ENCODE peak calls at places on chromosomes 13 and 19, in six cellular contexts. U is naive thymus-derived CD4-positive, alpha-beta T cell; L is cardiac muscle cell; R is A549; T is right lobe of liver; E is esophagus muscularis mucosa. K is an unnamed sample.
A peak's percentile ranks its signal among the peaks of the same experiment; 100 is the strongest.

GRCh38 chr19:14383898-14384669 is 2.8 kb downstream of the ADGRE5 start:
- DNase-seq in T (no peak), R (no peak), E (no peak), U (no peak), L (no peak), K (no peak)

GRCh38 chr13:81683526-81683925 is 1342.6 kb upstream of the SPRY2 start:
- DNase-seq in U (no peak), L (no peak), R (no peak), E (no peak), T (no peak), K (no peak)

GRCh38 chr13:60756306-60756705 is 359.3 kb downstream of the TDRD3 start:
- DNase-seq in E (no peak), L (no peak), T (no peak), R (no peak), U (no peak), K (no peak)

GRCh38 chr19:14764401-14764800 is 14.0 kb downstream of the ADGRE2 start:
- DNase-seq in U (no peak), T (peak; percentile 41), E (no peak), R (no peak), L (no peak), K (no peak)

GRCh38 chr19:44552324-44552723 is 22.8 kb upstream of the CEACAM20 start:
- DNase-seq in E (no peak), T (no peak), U (no peak), L (peak; percentile 14), R (peak; percentile 81), K (peak; percentile 63)

GRCh38 chr19:45553464-45553863 is 31.1 kb downstream of the OPA3 start:
- DNase-seq in E (no peak), U (no peak), L (peak; percentile 44), T (no peak), R (no peak), K (no peak)

GRCh38 chr19:54133312-54133956 is 4.1 kb upstream of the CNOT3 start:
- DNase-seq in R (peak; percentile 89), L (no peak), U (no peak), T (peak; percentile 45), E (no peak), K (no peak)

GRCh38 chr13:49649244-49649962 is 21.1 kb downstream of the ARL11 start:
- DNase-seq in R (peak; percentile 41), L (peak; percentile 45), T (no peak), E (no peak), U (no peak), K (no peak)

GRCh38 chr19:47719047-47719885 is 6.0 kb downstream of the EHD2 start:
- DNase-seq in T (no peak), U (no peak), L (peak; percentile 43), R (peak; percentile 91), E (peak; percentile 98), K (no peak)

GRCh38 chr19:5803752-5804515 is 933 bp upstream of the NRTN start:
- DNase-seq in L (peak; percentile 95), T (peak; percentile 92), R (peak; percentile 87), U (peak; percentile 94), E (peak; percentile 95), K (peak; percentile 93)

GRCh38 chr13:32426191-32426980 is 1.5 kb downstream of the N4BP2L1 start:
- DNase-seq in E (no peak), U (no peak), T (no peak), R (no peak), L (no peak), K (no peak)

GRCh38 chr19:32350492-32350891 is 5.1 kb downstream of the ZNF507 start:
- DNase-seq in E (no peak), L (no peak), T (no peak), U (no peak), R (peak; percentile 38), K (peak; percentile 34)

GRCh38 chr19:54137913-54138776 is 583 bp downstream of the CNOT3 start:
- DNase-seq in E (no peak), R (no peak), L (peak; percentile 37), U (no peak), T (no peak), K (no peak)

GRCh38 chr19:45278087-45278486 is 27.0 kb downstream of the MARK4 start:
- DNase-seq in R (no peak), U (no peak), T (no peak), E (no peak), L (no peak), K (no peak)

GRCh38 chr13:29914591-29914990 is 64.2 kb upstream of the UBL3 start:
- DNase-seq in L (no peak), U (no peak), E (no peak), T (no peak), R (no peak), K (no peak)

GRCh38 chr13:70189981-70190380 is 81.7 kb upstream of the KLHL1 start:
- DNase-seq in U (no peak), R (no peak), L (no peak), T (no peak), E (no peak), K (no peak)

GRCh38 chr19:33005440-33005839 is 33.4 kb downstream of the FAAP24 start:
- DNase-seq in E (no peak), L (no peak), R (no peak), T (no peak), U (no peak), K (no peak)

GRCh38 chr13:33483471-33483870 is 197.9 kb upstream of the STARD13 start:
- DNase-seq in T (no peak), R (no peak), E (no peak), U (no peak), L (no peak), K (no peak)

GRCh38 chr19:5225486-5226345 is 114.9 kb downstream of the PTPRS start:
- DNase-seq in L (peak; percentile 21), E (no peak), R (no peak), T (no peak), U (no peak), K (peak; percentile 49)

GRCh38 chr13:29319451-29319850 is 276.0 kb downstream of the SLC7A1 start:
- DNase-seq in T (no peak), E (no peak), L (peak; percentile 16), R (no peak), U (no peak), K (no peak)

GRCh38 chr19:19279062-19279612 is 6.0 kb upstream of the TM6SF2 start:
- DNase-seq in L (no peak), R (no peak), T (no peak), E (no peak), U (no peak), K (no peak)

GRCh38 chr13:23771966-23772365 is 117.2 kb downstream of the MIPEP start:
- DNase-seq in R (no peak), E (no peak), T (no peak), U (no peak), L (peak; percentile 19), K (no peak)

GRCh38 chr19:8396185-8396562 is 6.0 kb downstream of the RAB11B start:
- DNase-seq in T (no peak), R (no peak), U (no peak), E (no peak), L (no peak), K (no peak)
- H3K4me1 ChIP-seq in T (peaks cover 4% of the 10 kb centered on the region), R (peaks cover 56% of the 10 kb centered on the region), U (peaks cover 8% of the 10 kb centered on the region), E (peaks cover 73% of the 10 kb centered on the region), L (no peaks in the 10 kb centered on the region), K (peaks cover 8% of the 10 kb centered on the region)

DNA sequence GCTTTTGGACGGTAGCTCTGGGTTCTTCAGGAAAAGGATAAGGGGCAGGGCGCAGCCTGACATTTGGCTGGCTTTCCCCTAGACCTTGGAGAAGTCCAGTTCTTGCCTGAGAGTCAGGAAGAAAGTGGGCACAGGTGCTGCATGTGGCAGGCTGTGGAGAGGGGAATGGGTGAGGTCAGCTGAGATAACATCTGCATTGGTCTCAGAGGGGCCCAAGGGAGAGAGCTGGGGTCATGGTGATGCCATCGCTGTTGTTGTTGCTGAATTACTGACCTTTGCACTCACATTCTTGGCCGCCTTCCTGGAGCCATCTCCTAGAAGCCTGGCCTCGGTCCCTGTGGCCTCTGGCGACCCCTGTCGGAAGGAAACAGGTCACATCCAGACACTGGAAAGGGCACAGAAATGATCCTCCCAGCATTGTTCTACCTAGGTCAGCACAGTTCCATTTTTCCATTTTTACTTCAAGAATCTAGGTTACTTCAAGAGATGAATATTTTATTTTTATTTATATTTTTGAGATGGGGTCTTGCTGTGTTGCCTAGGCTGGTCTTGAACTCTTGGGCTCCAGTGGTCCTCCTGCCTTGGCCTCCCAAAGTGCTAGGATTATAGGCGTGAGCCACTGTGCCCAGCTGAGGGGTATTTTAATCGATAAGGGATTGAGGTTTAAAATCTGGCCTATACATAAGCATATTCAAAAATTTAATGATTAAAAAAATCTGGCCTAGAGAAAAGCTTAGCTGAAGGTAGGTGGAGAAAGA is 6.5 kb upstream of the LIPE start:
- DNase-seq in U (no peak), E (no peak), R (peak; percentile 90), L (peak; percentile 80), T (peak; percentile 92), K (peak; percentile 94)
- H3K4me3 ChIP-seq in U (no peak overlapping the region), E (no peak overlapping the region), R (no peak overlapping the region), L (no peak overlapping the region), T (no peak overlapping the region), K (no peak overlapping the region)

GRCh38 chr13:40608308-40608707 is 58.1 kb downstream of the FOXO1 start:
- DNase-seq in T (no peak), R (no peak), E (peak; percentile 17), U (no peak), L (no peak), K (no peak)

GRCh38 chr13:40611635-40612422 is 54.6 kb downstream of the FOXO1 start:
- DNase-seq in R (no peak), L (peak; percentile 6), T (no peak), U (no peak), E (peak; percentile 39), K (no peak)

GRCh38 chr13:40611004-40611403 is 55.4 kb downstream of the FOXO1 start:
- DNase-seq in T (no peak), U (no peak), E (no peak), R (no peak), L (no peak), K (no peak)

GRCh38 chr13:40613192-40613818 is 53.1 kb downstream of the FOXO1 start:
- DNase-seq in L (peak; percentile 15), T (no peak), E (peak; percentile 90), U (no peak), R (no peak), K (no peak)

GRCh38 chr13:40609972-40610726 is 56.3 kb downstream of the FOXO1 start:
- DNase-seq in U (no peak), R (no peak), T (no peak), L (no peak), E (peak; percentile 29), K (no peak)
- H3K4me1 ChIP-seq in U (peaks cover 59% of the 10 kb centered on the region), R (no peaks in the 10 kb centered on the region), T (no peaks in the 10 kb centered on the region), L (peaks cover 37% of the 10 kb centered on the region), E (peaks cover 37% of the 10 kb centered on the region), K (no peaks in the 10 kb centered on the region)

GRCh38 chr19:40228371-40228770 is 1.9 kb upstream of the CCNP start:
- DNase-seq in U (no peak), E (no peak), L (no peak), T (no peak), R (no peak), K (no peak)

GRCh38 chr19:40223135-40223822 is 3.2 kb downstream of the CCNP start:
- DNase-seq in L (no peak), T (no peak), E (no peak), R (no peak), U (no peak), K (no peak)

GRCh38 chr19:40224342-40225148 is 1.9 kb downstream of the CCNP start:
- DNase-seq in L (no peak), U (no peak), E (no peak), T (no peak), R (no peak), K (no peak)

GRCh38 chr19:40228863-40229262 is 2.4 kb upstream of the CCNP start:
- DNase-seq in T (no peak), U (no peak), L (no peak), E (no peak), R (no peak), K (no peak)

GRCh38 chr19:40225440-40226305 is 816 bp downstream of the CCNP start:
- DNase-seq in T (no peak), L (no peak), U (no peak), R (no peak), E (no peak), K (no peak)
- H3K4me3 ChIP-seq in T (peak overlapping the region; percentile 50), L (no peak overlapping the region), U (no peak overlapping the region), R (no peak overlapping the region), E (peak overlapping the region; percentile 46), K (peak overlapping the region; percentile 41)

K was measured in Caco-2.